ENCODE peak calls at places on chromosomes 4 and X, in nine cellular contexts. B, R, W, P, M, I, J, X and D are unnamed samples.

GRCh38 chr4:108149588-108150380 is 18.9 kb downstream of the LEF1 start:
- DNase-seq in B (no peak), W (no peak), R (no peak), P (no peak), J (no peak), I (no peak), X (no peak), M (no peak), D (no peak)

GRCh38 chr4:186659936-186660335 is 63.7 kb downstream of the FAT1 start:
- DNase-seq in W (no peak), R (no peak), P (no peak), M (no peak), X (no peak), J (no peak), I (no peak), B (no peak), D (no peak)

GRCh38 chrX:16873106-16873505 is 2.9 kb upstream of the RBBP7 start:
- DNase-seq in B (no peak), W (no peak), I (no peak), X (peak), R (no peak), P (no peak), J (no peak), M (no peak), D (no peak)

GRCh38 chr4:113945906-113946305 is 33.5 kb downstream of the ARSJ start:
- DNase-seq in J (no peak), M (no peak), W (no peak), R (peak), B (no peak), I (peak), X (peak), P (no peak), D (no peak)

GRCh38 chr4:5165419-5166369 is 114.4 kb downstream of the STK32B start:
- DNase-seq in M (no peak), J (no peak), W (no peak), R (peak), X (no peak), B (peak), I (no peak), P (no peak), D (no peak)

GRCh38 chr4:48939785-48940184 is 33.2 kb upstream of the OCIAD2 start:
- DNase-seq in J (no peak), I (peak), R (peak), W (no peak), B (no peak), M (peak), X (peak), P (no peak), D (no peak)

GRCh38 chrX:27336466-27337091 is 126.6 kb downstream of the PPP4R3C start:
- DNase-seq in B (peak), J (no peak), I (peak), W (no peak), M (peak), P (no peak), X (peak), R (peak), D (peak)

GRCh38 chr4:58138786-58139185 is 1028.6 kb upstream of the IGFBP7 start:
- DNase-seq in P (no peak), M (no peak), B (no peak), X (no peak), I (no peak), R (no peak), W (no peak), J (no peak), D (no peak)

GRCh38 chr4:105859233-105859632 is 36.0 kb upstream of the NPNT start:
- DNase-seq in J (no peak), P (no peak), B (no peak), X (peak), I (peak), R (peak), W (no peak), M (no peak), D (no peak)

DNA sequence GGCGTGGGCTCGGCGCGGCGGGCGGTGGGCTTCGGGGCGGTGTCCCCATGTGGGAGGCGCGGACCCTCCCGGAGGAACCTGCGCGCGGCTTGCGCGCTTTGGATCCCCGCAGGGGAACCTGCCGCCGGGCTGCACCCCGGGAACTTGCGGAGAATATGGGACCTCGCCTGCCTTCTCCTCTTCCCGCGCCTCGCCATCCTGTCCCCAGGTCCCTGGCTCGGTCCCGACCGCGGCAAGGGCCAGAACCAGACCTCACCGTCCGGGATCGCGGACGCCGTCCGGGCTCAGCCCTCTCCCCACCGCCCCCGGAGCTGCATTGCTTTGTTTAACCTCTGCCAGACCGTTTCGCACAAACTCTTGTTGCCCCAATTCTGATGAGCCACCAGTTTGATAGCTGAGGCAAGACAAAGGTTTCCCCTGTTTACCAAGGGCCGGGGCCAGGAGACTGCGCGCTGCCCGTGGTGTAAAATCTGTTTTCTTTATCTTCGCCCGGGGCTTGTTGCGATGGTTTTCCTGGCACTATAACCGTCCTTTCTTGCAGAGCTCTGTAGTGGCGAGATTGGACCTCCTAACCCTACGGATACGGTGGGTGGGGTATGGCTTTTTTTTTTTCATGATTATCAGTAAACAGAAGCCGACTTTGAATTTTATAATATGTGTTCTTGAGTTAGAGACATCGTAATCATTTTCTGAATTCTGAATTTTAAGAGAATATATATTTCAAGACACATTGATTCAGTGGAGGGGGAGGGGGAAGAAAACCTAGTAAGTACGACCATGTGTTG is 100.9 kb downstream of the CEP135 start:
- DNase-seq in R (peak), W (no peak), B (peak), X (peak), M (peak), I (peak), J (peak), P (peak), D (peak)
- TF ChIP-seq CTCF in R (no peak), W (no peak), B (no peak), X (no peak), M (no peak), I (no peak), J (no peak), P (no peak), D (no peak)

GRCh38 chr4:111937368-111937767 is 207.9 kb upstream of the FAM241A start:
- DNase-seq in M (no peak), J (no peak), I (peak), B (no peak), P (no peak), W (no peak), R (no peak), X (peak), D (no peak)
- TF ChIP-seq CTCF in M (no peak), J (peak), I (peak), B (peak), P (no peak), W (no peak), R (peak), X (peak), D (no peak)

GRCh38 chr4:139301143-139301820 is at the start of gene NAA15:
- DNase-seq in B (peak), P (peak), X (peak), R (peak), J (peak), W (peak), M (peak), I (peak), D (peak)

GRCh38 chr4:139300431-139301142 is 718 bp upstream of the NAA15 start:
- DNase-seq in B (no peak), M (no peak), W (no peak), P (no peak), R (peak), X (peak), J (no peak), I (peak), D (no peak)

GRCh38 chr4:139304920-139305319 is 2.6 kb upstream of the NDUFC1 start:
- DNase-seq in P (no peak), X (no peak), I (no peak), W (no peak), J (no peak), B (no peak), M (no peak), R (no peak), D (no peak)

GRCh38 chr4:139299536-139299935 is 1.8 kb upstream of the NAA15 start:
- DNase-seq in M (no peak), R (peak), P (no peak), J (no peak), W (no peak), B (no peak), I (no peak), X (peak), D (no peak)

DNA sequence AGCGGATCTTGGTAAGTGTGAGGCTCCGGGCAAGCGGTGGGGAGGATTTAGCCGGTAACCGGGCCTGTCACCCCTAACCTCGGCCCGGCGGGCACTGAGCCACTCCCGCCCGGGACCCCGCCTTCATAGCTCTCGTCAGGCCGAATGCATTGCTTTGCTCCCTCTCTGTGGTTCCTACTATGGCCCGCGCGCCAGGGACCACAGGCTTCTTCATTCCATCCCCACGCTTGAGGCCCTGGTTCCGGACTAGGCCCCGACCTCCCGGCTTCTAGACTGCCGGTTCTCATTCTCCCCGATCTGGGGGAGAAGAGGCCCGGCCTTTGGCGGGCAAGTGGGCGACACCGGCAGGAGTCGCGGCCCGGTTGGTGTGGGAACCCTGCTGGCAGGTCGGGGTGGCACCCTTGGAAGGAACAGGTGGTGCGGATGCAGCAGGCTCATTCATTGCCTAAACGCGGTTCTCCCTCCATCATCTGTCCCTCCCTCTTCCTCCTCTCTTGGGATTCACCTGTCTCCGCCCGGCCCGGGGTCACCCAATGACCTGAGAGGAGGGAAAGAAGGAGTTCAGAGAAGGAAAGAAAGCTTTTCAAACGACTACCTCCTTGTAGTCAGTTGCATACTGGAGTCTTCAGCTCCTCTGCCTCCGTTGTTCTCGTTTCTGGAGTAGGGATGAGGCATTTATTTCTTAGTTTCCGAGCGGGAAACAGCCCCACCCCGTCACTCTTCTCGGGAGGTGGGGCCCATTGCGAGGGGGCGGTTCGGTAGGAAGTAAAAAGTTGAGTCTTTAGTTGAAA is at the start of gene NDUFC1:
- DNase-seq in I (peak), M (peak), B (peak), R (peak), W (peak), J (peak), P (peak), X (peak), D (peak)
- TF ChIP-seq CTCF in I (no peak), M (peak), B (peak), R (peak), W (no peak), J (peak), P (peak), X (peak), D (no peak)

DNA sequence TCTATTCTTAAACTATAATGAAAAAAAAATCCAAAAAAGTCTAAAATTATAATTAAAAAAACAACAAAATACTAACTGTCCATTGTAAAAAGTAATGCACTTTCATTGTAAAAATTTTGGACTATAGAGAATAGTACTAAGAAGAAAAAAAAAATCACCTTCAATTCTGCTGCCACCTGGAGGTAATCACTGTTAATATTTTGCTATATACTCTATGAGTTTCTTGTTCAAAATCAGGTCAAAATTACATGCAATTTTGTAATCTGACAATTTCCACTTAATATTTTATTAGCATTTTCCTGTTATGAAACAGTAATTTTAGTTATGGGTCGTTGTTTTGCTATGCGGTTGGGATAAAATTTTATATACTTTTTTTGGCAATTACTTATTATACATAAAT is 62.0 kb downstream of the HTT start:
- DNase-seq in M (no peak), P (no peak), W (no peak), R (no peak), X (no peak), B (no peak), I (peak), J (no peak), D (no peak)
- TF ChIP-seq CTCF in M (peak), P (peak), W (peak), R (peak), X (peak), B (peak), I (peak), J (peak), D (peak)

GRCh38 chr4:119629142-119629471 is 503 bp upstream of the PDE5A start:
- DNase-seq in R (no peak), P (no peak), W (no peak), M (no peak), J (no peak), B (no peak), X (no peak), I (no peak), D (no peak)

GRCh38 chr4:119627267-119628190 is 1.1 kb downstream of the PDE5A start:
- DNase-seq in W (peak), R (peak), B (peak), P (peak), M (peak), J (peak), X (peak), I (peak), D (peak)

GRCh38 chr4:119626420-119626819 is 2.2 kb downstream of the PDE5A start:
- DNase-seq in W (peak), I (peak), R (peak), B (no peak), X (no peak), J (no peak), M (no peak), P (no peak), D (no peak)

GRCh38 chr4:119626943-119627266 is 1.7 kb downstream of the PDE5A start:
- DNase-seq in M (no peak), X (no peak), P (no peak), W (no peak), I (no peak), R (no peak), J (no peak), B (no peak), D (no peak)

GRCh38 chr4:119628281-119629141 is at the start of gene PDE5A:
- DNase-seq in J (peak), M (peak), B (peak), I (peak), P (peak), W (peak), X (peak), R (peak), D (peak)
- TF ChIP-seq CTCF in J (peak), M (peak), B (peak), I (peak), P (peak), W (peak), X (peak), R (peak), D (peak)

DNA sequence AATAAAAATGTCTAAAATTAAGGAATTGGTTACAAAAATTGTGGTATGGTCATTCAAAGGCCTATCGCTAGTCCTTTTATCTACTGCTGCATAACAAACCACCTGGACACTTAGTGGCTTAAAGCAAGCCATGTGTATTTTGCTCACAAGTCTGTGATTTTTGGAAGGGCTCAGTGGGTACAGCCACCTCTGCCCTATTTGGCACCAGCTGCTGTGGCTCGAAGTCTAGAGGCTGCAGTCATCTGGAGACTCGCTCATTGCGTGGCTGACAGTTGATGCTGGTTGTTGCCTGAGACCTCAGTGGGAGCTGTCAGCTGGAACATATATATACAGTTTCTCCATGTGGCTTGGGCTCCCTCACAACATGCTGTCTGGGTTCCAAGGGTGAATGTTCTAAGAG is 60.8 kb upstream of the MID1 start:
- DNase-seq in J (no peak), B (no peak), M (no peak), W (no peak), I (no peak), X (no peak), R (no peak), P (no peak), D (no peak)
- TF ChIP-seq CTCF in J (no peak), B (no peak), M (no peak), W (no peak), I (no peak), X (no peak), R (no peak), P (no peak), D (no peak)

GRCh38 chrX:71637848-71638247 is 19.5 kb upstream of the CXCR3 start:
- DNase-seq in M (no peak), P (no peak), R (peak), B (no peak), I (peak), J (no peak), W (no peak), X (no peak), D (no peak)
- TF ChIP-seq CTCF in M (no peak), P (no peak), R (no peak), B (no peak), I (no peak), J (no peak), W (no peak), X (no peak), D (no peak)

DNA sequence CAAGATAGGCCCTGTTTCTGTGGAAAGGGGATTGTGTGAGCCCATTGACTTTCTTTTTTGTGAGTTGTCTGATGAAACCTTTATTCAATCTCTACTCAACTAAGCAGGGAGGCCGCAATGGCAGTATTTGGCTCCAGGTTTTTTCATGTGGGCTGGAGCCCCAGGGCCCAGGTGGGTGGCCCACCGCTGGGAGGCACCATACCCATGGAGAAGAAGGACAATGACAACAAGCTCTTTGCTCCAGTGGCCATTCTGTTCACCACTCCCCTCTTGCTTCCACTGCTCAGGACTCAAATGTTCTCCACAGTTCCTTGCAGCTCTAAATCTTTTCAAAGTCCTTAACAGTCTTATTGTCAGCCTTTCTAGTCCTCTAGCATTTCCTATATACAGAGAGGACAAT is 54.1 kb downstream of the HOPX start:
- DNase-seq in I (no peak), B (no peak), P (no peak), W (no peak), R (no peak), J (no peak), M (no peak), X (no peak), D (no peak)
- TF ChIP-seq CTCF in I (no peak), B (no peak), P (no peak), W (no peak), R (no peak), J (no peak), M (no peak), X (no peak), D (no peak)